ENCODE peak calls at places on chromosomes 3 and 15, in five cellular contexts. H is stomach, A is body of pancreas, R is AG04449, D is HCT116. P is an unnamed sample.

GRCh38 chr3:23686535-23686934 is 119.2 kb upstream of the UBE2E1 start:
- DNase-seq in H (no peak), D (no peak), A (no peak), R (no peak), P (no peak)

GRCh38 chr3:115100172-115100571 is 46.9 kb downstream of the ZBTB20 start:
- DNase-seq in H (no peak), A (peak), R (no peak), D (no peak), P (no peak)

GRCh38 chr3:37924453-37924852 is 62.8 kb downstream of the CTDSPL start:
- DNase-seq in D (no peak), A (no peak), R (no peak), H (no peak), P (no peak)

GRCh38 chr3:185484296-185484695 is 14.5 kb downstream of the TMEM41A start:
- DNase-seq in A (no peak), D (no peak), R (no peak), H (no peak), P (no peak)

GRCh38 chr3:8623741-8624140 is 20.9 kb downstream of the SSUH2 start:
- DNase-seq in D (no peak), R (no peak), H (no peak), A (no peak), P (no peak)

GRCh38 chr15:74220475-74221248 is 15.5 kb upstream of the CCDC33 start:
- DNase-seq in R (no peak), H (no peak), D (no peak), A (no peak), P (no peak)

GRCh38 chr15:47620960-47621681 is 96.2 kb upstream of the SEMA6D start:
- DNase-seq in R (no peak), H (no peak), D (no peak), A (no peak), P (no peak)

GRCh38 chr3:11077466-11077865 is 76.8 kb upstream of the HRH1 start:
- DNase-seq in R (peak), H (no peak), D (no peak), A (no peak), P (no peak)

GRCh38 chr3:125480656-125481374 is 39.2 kb downstream of the SNX4 start:
- DNase-seq in R (peak), H (no peak), A (no peak), D (no peak), P (peak)

GRCh38 chr15:65868546-65869126 is 655 bp upstream of the RAB11A start:
- DNase-seq in D (no peak), R (no peak), H (no peak), A (no peak), P (no peak)

GRCh38 chr15:70608156-70608555 is 155.2 kb downstream of the UACA start:
- DNase-seq in H (no peak), D (no peak), R (no peak), A (no peak), P (no peak)

GRCh38 chr15:70602834-70603560 is 160.4 kb downstream of the UACA start:
- DNase-seq in D (no peak), H (no peak), R (no peak), A (no peak), P (no peak)

GRCh38 chr15:70602281-70602680 is 161.1 kb downstream of the UACA start:
- DNase-seq in D (no peak), A (no peak), H (no peak), R (no peak), P (no peak)

GRCh38 chr15:70605606-70606410 is 157.6 kb downstream of the UACA start:
- DNase-seq in R (no peak), A (peak), H (peak), D (no peak), P (peak)

GRCh38 chr15:70604671-70605070 is 158.7 kb downstream of the UACA start:
- DNase-seq in D (no peak), R (no peak), A (no peak), H (no peak), P (no peak)
- TF ChIP-seq CTCF in D (no peak), R (no peak), A (no peak), H (no peak), P (no peak)

DNA sequence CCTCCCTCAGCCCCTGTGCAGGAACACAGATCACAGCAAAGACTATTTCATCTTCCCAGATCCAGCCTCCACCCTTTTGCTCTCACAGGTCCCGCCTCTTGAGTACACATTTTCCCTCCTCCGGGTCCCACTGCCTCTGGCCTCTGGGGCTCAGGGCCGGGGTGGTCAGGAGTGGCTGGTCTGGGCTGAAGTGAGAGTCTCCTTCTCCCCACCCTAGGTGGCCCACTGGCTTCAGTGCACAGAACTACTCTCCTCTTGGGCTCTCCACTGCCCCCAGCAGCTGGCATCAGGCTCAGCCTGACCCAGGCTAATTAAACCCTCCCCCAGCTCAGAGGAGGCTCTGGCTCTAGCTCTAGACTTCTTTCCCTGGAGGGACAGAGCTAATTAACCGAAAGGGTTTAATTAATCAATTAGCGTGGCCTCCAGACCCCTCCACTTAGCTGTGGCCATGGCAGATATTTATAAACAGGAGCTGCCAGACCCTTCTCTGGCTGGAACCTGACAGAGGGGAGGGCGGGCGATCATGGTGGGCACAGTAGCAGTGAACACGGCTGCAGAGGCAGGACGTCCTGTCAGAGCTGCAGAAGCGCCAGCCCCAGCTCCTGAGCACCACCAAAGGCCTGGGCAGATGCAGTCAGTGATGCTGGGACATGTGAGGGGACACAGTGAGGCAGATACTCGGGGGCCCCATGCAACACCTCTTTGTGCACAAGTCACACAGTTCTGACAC is 15.1 kb downstream of the DUSP7 start:
- DNase-seq in H (no peak), R (no peak), A (no peak), D (no peak), P (no peak)
- TF ChIP-seq CTCF in H (no peak), R (peak), A (no peak), D (peak), P (peak)

DNA sequence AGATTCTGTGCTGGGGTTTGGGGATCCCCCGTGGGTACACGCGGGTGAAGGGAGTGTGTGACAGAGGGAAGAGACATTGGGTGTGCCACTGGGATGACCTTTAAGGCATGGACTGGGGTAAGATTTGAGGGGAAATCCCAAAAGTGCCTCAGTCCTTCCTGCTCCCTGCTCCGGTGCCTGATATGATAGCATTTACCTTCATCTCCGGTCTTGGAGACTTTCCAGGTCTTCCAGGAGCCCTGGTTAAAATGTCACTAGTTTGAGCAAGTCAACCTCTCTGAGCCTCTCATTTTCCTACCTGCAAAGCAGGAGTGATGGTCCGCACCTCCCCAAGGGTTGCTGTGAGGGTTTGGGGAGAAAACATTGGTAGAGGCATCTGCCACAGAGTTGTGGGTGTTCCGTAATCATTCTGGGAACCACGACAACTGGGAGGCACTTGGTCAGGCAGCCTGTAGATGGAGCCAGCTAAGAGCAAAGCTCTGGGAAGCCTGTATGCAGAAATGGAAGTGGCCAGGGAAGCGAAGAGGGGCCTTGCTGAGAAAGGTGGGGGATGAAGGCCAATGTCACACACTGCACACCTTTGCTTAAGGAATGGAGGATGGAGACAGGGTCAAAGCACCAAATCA is 33.9 kb upstream of the KIF23 start:
- DNase-seq in R (no peak), H (no peak), D (no peak), A (no peak), P (no peak)
- TF ChIP-seq CTCF in R (peak), H (no peak), D (peak), A (no peak), P (peak)

GRCh38 chr3:6204891-6205290 is 656.0 kb upstream of the GRM7 start:
- DNase-seq in R (no peak), D (no peak), A (no peak), H (no peak), P (no peak)
- TF ChIP-seq CTCF in R (no peak), D (peak), A (no peak), H (no peak), P (no peak)

GRCh38 chr3:80785475-80785874 is 976.0 kb downstream of the GBE1 start:
- DNase-seq in R (no peak), H (no peak), D (no peak), A (no peak), P (no peak)
- TF ChIP-seq CTCF in R (no peak), H (no peak), D (no peak), A (no peak), P (no peak)

GRCh38 chr3:99883138-99883461 is 65.4 kb downstream of the CMSS1 start:
- DNase-seq in D (no peak), R (no peak), A (no peak), H (no peak), P (no peak)

GRCh38 chr3:99885085-99885484 is 67.4 kb downstream of the CMSS1 start:
- DNase-seq in R (no peak), D (no peak), A (no peak), H (no peak), P (no peak)

GRCh38 chr3:99883693-99884092 is 66.0 kb downstream of the CMSS1 start:
- DNase-seq in R (no peak), H (no peak), D (no peak), A (no peak), P (no peak)

GRCh38 chr3:99884484-99884883 is 66.8 kb downstream of the CMSS1 start:
- DNase-seq in A (no peak), R (no peak), D (no peak), H (no peak), P (no peak)

GRCh38 chr3:99885851-99886250 is 68.2 kb downstream of the CMSS1 start:
- DNase-seq in D (no peak), A (no peak), H (no peak), R (no peak), P (no peak)
- TF ChIP-seq CTCF in D (no peak), A (no peak), H (no peak), R (no peak), P (no peak)

GRCh38 chr3:190339130-190339529 is 16.9 kb upstream of the CLDN1 start:
- DNase-seq in R (no peak), A (no peak), D (peak), H (no peak), P (no peak)
- TF ChIP-seq CTCF in R (no peak), A (no peak), D (peak), H (no peak), P (peak)

P was measured in BJ.